ENCODE peak calls at places on chromosomes 13 and 19, in four cellular contexts. One of them, this sample, is unnamed.

GRCh38 chr19:38441660-38442348 is 8.3 kb downstream of the RYR1 start:
- DNase-seq in fibroblast of pulmonary artery: peak
- DNase-seq in fibroblast of mammary gland: no peak
- DNase-seq in neuronal stem cell: no peak
- DNase-seq in this sample: no peak

GRCh38 chr19:1172353-1173159 is 1.5 kb downstream of the SBNO2 start:
- DNase-seq in fibroblast of pulmonary artery: peak
- DNase-seq in fibroblast of mammary gland: peak
- DNase-seq in neuronal stem cell: no peak
- DNase-seq in this sample: no peak

GRCh38 chr13:39306639-39307589 is 268.7 kb downstream of the NHLRC3 start:
- DNase-seq in fibroblast of mammary gland: no peak
- DNase-seq in fibroblast of pulmonary artery: no peak
- DNase-seq in neuronal stem cell: no peak
- DNase-seq in this sample: no peak

GRCh38 chr19:4007021-4007835 is at the start of gene PIAS4:
- DNase-seq in fibroblast of pulmonary artery: peak
- DNase-seq in fibroblast of mammary gland: peak
- DNase-seq in neuronal stem cell: peak
- DNase-seq in this sample: peak

GRCh38 chr13:70203661-70204229 is 95.5 kb upstream of the KLHL1 start:
- DNase-seq in fibroblast of pulmonary artery: no peak
- DNase-seq in neuronal stem cell: no peak
- DNase-seq in fibroblast of mammary gland: peak
- DNase-seq in this sample: no peak

GRCh38 chr19:33758541-33759013 is 38.1 kb upstream of the KCTD15 start:
- DNase-seq in fibroblast of mammary gland: no peak
- DNase-seq in fibroblast of pulmonary artery: no peak
- DNase-seq in neuronal stem cell: no peak
- DNase-seq in this sample: no peak

GRCh38 chr19:36686365-36687213 is 823 bp upstream of the ZNF567 start:
- DNase-seq in neuronal stem cell: no peak
- DNase-seq in fibroblast of mammary gland: peak
- DNase-seq in fibroblast of pulmonary artery: peak
- DNase-seq in this sample: no peak

GRCh38 chr19:54952591-54953344 is 5.4 kb upstream of the NLRP7 start:
- DNase-seq in fibroblast of mammary gland: peak
- DNase-seq in fibroblast of pulmonary artery: no peak
- DNase-seq in neuronal stem cell: peak
- DNase-seq in this sample: no peak

GRCh38 chr19:1860133-1860775 is 3.1 kb downstream of the KLF16 start:
- DNase-seq in fibroblast of pulmonary artery: peak
- DNase-seq in neuronal stem cell: peak
- DNase-seq in fibroblast of mammary gland: peak
- DNase-seq in this sample: no peak

GRCh38 chr13:98541701-98542203 is 35.2 kb downstream of the STK24 start:
- DNase-seq in neuronal stem cell: no peak
- DNase-seq in fibroblast of mammary gland: peak
- DNase-seq in fibroblast of pulmonary artery: no peak
- DNase-seq in this sample: no peak

DNA sequence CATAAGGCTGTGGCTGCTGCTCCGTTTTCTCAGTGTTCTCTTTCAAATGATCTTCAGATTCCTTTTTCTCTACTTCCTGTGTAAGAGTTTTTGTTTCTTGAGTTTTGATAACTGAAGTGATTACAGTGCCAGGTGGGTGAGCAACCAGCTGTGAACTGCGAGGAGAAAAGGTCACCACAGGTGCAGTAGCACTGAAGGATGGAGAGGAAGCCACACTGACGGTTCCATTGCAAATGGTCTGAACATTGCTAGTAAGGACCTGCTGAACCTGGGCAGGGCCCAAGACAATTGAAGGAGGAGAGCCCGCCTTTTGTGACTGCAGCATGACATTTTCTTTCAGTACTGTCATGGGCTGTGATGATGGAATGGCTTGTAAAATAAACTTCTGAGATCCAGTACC is 85.6 kb downstream of the ELF1 start:
- DNase-seq in fibroblast of pulmonary artery: no peak
- DNase-seq in fibroblast of mammary gland: no peak
- DNase-seq in neuronal stem cell: no peak
- DNase-seq in this sample: no peak
- H3K4me3 ChIP-seq in fibroblast of pulmonary artery: no peak
- H3K4me3 ChIP-seq in fibroblast of mammary gland: no peak
- H3K4me3 ChIP-seq in neuronal stem cell: no peak
- H3K4me3 ChIP-seq in this sample: no peak

DNA sequence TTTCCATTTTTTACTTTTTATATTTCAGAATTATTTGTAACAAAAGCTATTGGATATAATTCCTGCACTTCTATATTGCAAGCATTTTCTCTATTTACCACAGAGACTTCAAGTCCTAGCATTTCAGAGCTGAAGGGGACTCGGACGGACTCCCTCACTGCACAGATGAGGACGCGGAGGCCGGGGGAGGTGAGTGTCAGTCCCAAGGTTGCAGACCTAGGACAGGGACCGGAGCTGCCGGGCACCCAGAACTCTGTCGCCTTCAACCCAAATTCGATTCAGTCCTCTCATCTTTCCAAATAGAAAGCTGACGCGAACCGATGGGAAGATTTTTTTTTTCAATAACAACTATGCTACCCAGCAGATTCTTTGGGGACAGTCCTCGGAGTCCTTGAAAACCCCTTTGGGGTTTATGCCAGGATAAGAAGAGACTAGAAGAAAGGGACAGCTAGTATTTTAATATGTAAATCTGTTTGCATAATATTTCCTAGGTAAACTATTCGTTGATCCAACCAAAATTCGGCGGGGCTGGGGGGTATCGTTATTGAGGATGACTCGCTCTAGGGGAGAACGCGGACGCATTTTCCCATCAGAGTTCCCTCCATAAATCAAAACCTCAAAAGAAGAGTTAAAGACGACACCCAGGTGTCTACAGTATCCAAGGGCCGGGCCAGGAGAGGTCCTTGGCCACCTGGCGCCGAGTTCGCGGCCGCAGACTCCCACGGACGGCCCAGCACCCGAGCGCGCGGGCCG is 804 bp downstream of the FLT3 start:
- DNase-seq in fibroblast of mammary gland: no peak
- DNase-seq in fibroblast of pulmonary artery: no peak
- DNase-seq in neuronal stem cell: peak
- DNase-seq in this sample: no peak
- H3K4me3 ChIP-seq in fibroblast of mammary gland: no peak
- H3K4me3 ChIP-seq in fibroblast of pulmonary artery: no peak
- H3K4me3 ChIP-seq in neuronal stem cell: peak
- H3K4me3 ChIP-seq in this sample: peak

DNA sequence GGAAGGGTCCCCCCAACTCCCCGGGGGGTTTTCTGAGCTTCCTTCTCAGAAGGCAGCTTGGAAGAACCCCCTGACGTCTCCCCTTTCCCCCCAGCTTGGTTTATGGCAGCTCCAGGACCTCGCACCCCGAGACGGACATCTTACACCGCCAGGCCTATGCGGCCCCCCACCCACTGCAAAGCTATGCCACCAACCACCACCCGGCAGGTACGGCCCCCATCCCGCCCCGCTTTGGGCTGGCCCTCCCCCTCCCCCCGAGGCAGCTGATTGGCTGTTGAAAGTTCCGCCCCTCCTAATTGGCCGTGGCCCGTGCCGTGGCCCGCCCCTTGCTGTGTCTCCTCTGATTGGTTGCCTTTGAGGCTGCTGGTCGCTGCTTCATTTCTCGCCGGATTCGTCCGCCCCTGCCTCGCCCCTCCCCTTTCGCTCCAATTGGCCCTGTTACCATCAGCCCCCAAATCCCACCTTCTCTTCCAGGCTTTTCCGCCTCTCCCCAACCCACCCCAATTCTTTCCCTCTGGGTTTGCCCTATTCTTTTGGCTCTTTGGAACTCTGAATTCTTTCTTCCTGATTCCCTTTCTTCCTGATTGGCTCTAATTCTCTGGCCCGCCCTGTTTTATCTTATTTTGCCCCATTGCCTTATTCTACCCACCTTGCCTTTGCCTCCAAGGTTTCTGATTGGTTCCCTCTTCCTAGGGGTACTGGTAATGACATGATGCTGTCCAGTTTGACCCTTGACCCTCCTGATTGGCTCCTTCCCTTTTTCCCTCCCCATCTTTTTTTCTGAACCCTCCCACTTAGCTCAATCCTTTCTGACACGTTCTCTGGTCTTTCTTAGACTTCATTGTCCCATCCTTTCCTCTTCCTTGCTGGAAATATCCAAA is 2.5 kb downstream of the PRR12 start:
- DNase-seq in fibroblast of pulmonary artery: peak
- DNase-seq in fibroblast of mammary gland: peak
- DNase-seq in neuronal stem cell: peak
- DNase-seq in this sample: peak
- H3K4me3 ChIP-seq in fibroblast of pulmonary artery: peak
- H3K4me3 ChIP-seq in fibroblast of mammary gland: peak
- H3K4me3 ChIP-seq in neuronal stem cell: peak
- H3K4me3 ChIP-seq in this sample: peak

GRCh38 chr19:47049307-47049700 is 880 bp upstream of the TMEM160 start:
- DNase-seq in fibroblast of mammary gland: peak
- DNase-seq in fibroblast of pulmonary artery: peak
- DNase-seq in neuronal stem cell: no peak
- DNase-seq in this sample: no peak
- H3K4me3 ChIP-seq in fibroblast of mammary gland: no peak
- H3K4me3 ChIP-seq in fibroblast of pulmonary artery: no peak
- H3K4me3 ChIP-seq in neuronal stem cell: no peak
- H3K4me3 ChIP-seq in this sample: no peak